ENCODE peak calls at places on chromosomes 7 and 10, in six cellular contexts. W, V, Q, D, C and N are unnamed samples. For H3K27me3, the result is how much of the 10 kb centered on the place peaks cover.

GRCh38 chr10:129021597-129022304 is 445.3 kb upstream of the MGMT start:
- DNase-seq in W (no peak), V (no peak), Q (no peak), D (no peak), C (no peak), N (no peak)

GRCh38 chr10:31698169-31698890 is 230.3 kb downstream of the ARHGAP12 start:
- DNase-seq in W (peak), V (no peak), Q (no peak), D (peak), C (peak), N (peak)

GRCh38 chr10:68871105-68871711 is 29.9 kb upstream of the DDX50 start:
- DNase-seq in W (no peak), V (no peak), Q (no peak), D (no peak), C (no peak), N (peak)

GRCh38 chr10:30542001-30542861 is 87.3 kb downstream of the LYZL2 start:
- DNase-seq in W (peak), V (no peak), Q (no peak), D (no peak), C (no peak), N (peak)

GRCh38 chr10:97067716-97068391 is 117.9 kb downstream of the SLIT1 start:
- DNase-seq in W (no peak), V (no peak), Q (no peak), D (no peak), C (no peak), N (no peak)

GRCh38 chr7:33874943-33875342 is 30.4 kb upstream of the BMPER start:
- DNase-seq in W (no peak), V (no peak), Q (no peak), D (peak), C (no peak), N (peak)

GRCh38 chr7:75572396-75572795 is 80.3 kb downstream of the SPDYE5 start:
- DNase-seq in W (no peak), V (no peak), Q (no peak), D (no peak), C (no peak), N (no peak)

GRCh38 chr10:118968071-118968470 is 61.4 kb upstream of the NANOS1 start:
- DNase-seq in W (no peak), V (no peak), Q (no peak), D (peak), C (no peak), N (no peak)

GRCh38 chr10:112374724-112375541 is 1.0 kb downstream of the ACSL5 start:
- DNase-seq in W (no peak), V (peak), Q (no peak), D (no peak), C (no peak), N (no peak)

GRCh38 chr10:17412323-17412722 is 42.1 kb downstream of the ST8SIA6 start:
- DNase-seq in W (no peak), V (no peak), Q (no peak), D (peak), C (no peak), N (no peak)

GRCh38 chr10:102677736-102678354 is 33.6 kb downstream of the TRIM8 start:
- DNase-seq in W (no peak), V (no peak), Q (no peak), D (no peak), C (peak), N (no peak)

GRCh38 chr7:14900051-14900450 is 2.5 kb downstream of the DGKB start:
- DNase-seq in W (no peak), V (no peak), Q (no peak), D (no peak), C (no peak), N (no peak)

GRCh38 chr10:59513558-59513957 is 151.2 kb upstream of the FAM13C start:
- DNase-seq in W (no peak), V (no peak), Q (no peak), D (no peak), C (no peak), N (no peak)

GRCh38 chr10:69230128-69230527 is 10.0 kb downstream of the HKDC1 start:
- DNase-seq in W (no peak), V (no peak), Q (no peak), D (no peak), C (no peak), N (no peak)

GRCh38 chr7:33841658-33842057 is 63.7 kb upstream of the BMPER start:
- DNase-seq in W (no peak), V (no peak), Q (no peak), D (peak), C (peak), N (peak)

GRCh38 chr7:36966039-36966438 is 241.7 kb upstream of the AOAH start:
- DNase-seq in W (no peak), V (no peak), Q (no peak), D (no peak), C (no peak), N (no peak)

GRCh38 chr10:123165445-123166072 is 11.4 kb downstream of the BUB3 start:
- DNase-seq in W (no peak), V (no peak), Q (no peak), D (no peak), C (no peak), N (no peak)

GRCh38 chr7:156194813-156195212 is 382.6 kb upstream of the SHH start:
- DNase-seq in W (peak), V (no peak), Q (no peak), D (no peak), C (no peak), N (no peak)

GRCh38 chr7:146185844-146186243 is 69.2 kb downstream of the CNTNAP2 start:
- DNase-seq in W (no peak), V (no peak), Q (no peak), D (no peak), C (no peak), N (no peak)
- H3K27me3 ChIP-seq in W (under half), V (under half), Q (under half), D (under half), C (under half), N (under half)

GRCh38 chr10:106588019-106588418 is 576.5 kb downstream of the SORCS1 start:
- DNase-seq in W (no peak), V (no peak), Q (no peak), D (no peak), C (no peak), N (no peak)

GRCh38 chr10:106577756-106578155 is 586.8 kb downstream of the SORCS1 start:
- DNase-seq in W (no peak), V (no peak), Q (no peak), D (no peak), C (no peak), N (no peak)

GRCh38 chr10:106576534-106576933 is 588.0 kb downstream of the SORCS1 start:
- DNase-seq in W (no peak), V (no peak), Q (no peak), D (no peak), C (no peak), N (no peak)

GRCh38 chr10:106577266-106577665 is 587.2 kb downstream of the SORCS1 start:
- DNase-seq in W (no peak), V (no peak), Q (no peak), D (no peak), C (no peak), N (no peak)

GRCh38 chr10:106582291-106582690 is 582.2 kb downstream of the SORCS1 start:
- DNase-seq in W (no peak), V (no peak), Q (no peak), D (no peak), C (no peak), N (no peak)
- TF ChIP-seq CTCF in W (no peak), V (no peak), Q (no peak), D (no peak), C (no peak), N (no peak)

GRCh38 chr10:75233444-75234016 is 2.2 kb downstream of the COMTD1 start:
- DNase-seq in W (peak), V (no peak), Q (no peak), D (no peak), C (peak), N (no peak)

GRCh38 chr10:75236178-75236825 is 545 bp upstream of the COMTD1 start:
- DNase-seq in W (no peak), V (no peak), Q (no peak), D (no peak), C (peak), N (no peak)

GRCh38 chr10:75234683-75235374 is 928 bp downstream of the COMTD1 start:
- DNase-seq in W (no peak), V (no peak), Q (no peak), D (peak), C (peak), N (peak)

GRCh38 chr10:75234017-75234682 is 1.6 kb downstream of the COMTD1 start:
- DNase-seq in W (peak), V (peak), Q (no peak), D (peak), C (peak), N (peak)

GRCh38 chr10:75235375-75236177 is at the start of gene COMTD1:
- DNase-seq in W (peak), V (peak), Q (no peak), D (peak), C (peak), N (peak)
- TF ChIP-seq POLR2A in W (no peak), V (no peak), Q (no peak), D (no peak), C (no peak), N (no peak)

GRCh38 chr7:24978837-24979469 is 1.0 kb downstream of the OSBPL3 start:
- DNase-seq in W (peak), V (no peak), Q (no peak), D (no peak), C (peak), N (no peak)

GRCh38 chr7:24980695-24981543 is 941 bp upstream of the OSBPL3 start:
- DNase-seq in W (no peak), V (no peak), Q (no peak), D (peak), C (peak), N (peak)

GRCh38 chr7:24979470-24979862 is 512 bp downstream of the OSBPL3 start:
- DNase-seq in W (peak), V (no peak), Q (no peak), D (peak), C (peak), N (peak)

GRCh38 chr7:24981544-24981951 is 1.6 kb upstream of the OSBPL3 start:
- DNase-seq in W (peak), V (no peak), Q (no peak), D (peak), C (peak), N (peak)

GRCh38 chr7:24979863-24980694 is at the start of gene OSBPL3:
- DNase-seq in W (peak), V (peak), Q (peak), D (peak), C (peak), N (peak)
- H3K27me3 ChIP-seq in W (under half), V (under half), Q (under half), D (under half), C (under half), N (under half)

GRCh38 chr7:154584352-154585252 is 418.3 kb downstream of the PAXIP1 start:
- DNase-seq in W (no peak), V (no peak), Q (no peak), D (no peak), C (no peak), N (no peak)
- TF ChIP-seq CTCF in W (peak), V (no peak), Q (no peak), D (peak), C (peak), N (peak)

GRCh38 chr10:86755740-86756510 is 494 bp upstream of the BMPR1A start:
- DNase-seq in W (peak), V (peak), Q (no peak), D (peak), C (peak), N (peak)
- TF ChIP-seq POLR2A in W (peak), V (peak), Q (no peak), D (peak), C (peak), N (no peak)

DNA sequence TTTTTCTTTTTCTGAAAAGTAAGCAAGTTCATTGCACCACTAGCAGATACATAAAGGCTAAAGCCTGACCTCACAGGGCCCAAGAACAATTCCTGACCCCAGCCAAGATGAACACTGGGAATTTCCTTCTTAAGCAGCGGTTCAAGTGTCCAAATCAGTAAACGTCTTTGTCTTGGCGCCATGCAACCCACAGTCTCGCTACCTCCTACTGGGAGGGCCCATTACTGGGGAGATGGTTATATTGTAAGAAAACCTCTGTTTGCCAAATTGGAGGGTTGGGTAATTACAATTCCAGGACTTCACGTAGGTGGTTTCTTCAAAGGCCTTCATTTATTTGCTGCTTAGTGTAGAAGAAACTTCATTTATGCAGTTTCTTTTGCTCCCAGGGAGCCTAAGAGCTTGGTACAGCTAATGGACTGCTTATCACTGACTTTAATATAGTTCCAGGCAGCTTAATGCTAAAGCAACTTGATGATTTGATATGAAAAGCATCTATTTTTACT is 58.3 kb upstream of the ADRB1 start:
- DNase-seq in W (no peak), V (no peak), Q (no peak), D (no peak), C (no peak), N (no peak)
- H3K27me3 ChIP-seq in W (under half), V (under half), Q (under half), D (under half), C (under half), N (under half)

GRCh38 chr10:11451640-11452260 is 159.7 kb downstream of the USP6NL start:
- DNase-seq in W (peak), V (no peak), Q (no peak), D (no peak), C (no peak), N (no peak)

GRCh38 chr10:11454160-11454559 is 157.3 kb downstream of the USP6NL start:
- DNase-seq in W (peak), V (no peak), Q (no peak), D (no peak), C (no peak), N (no peak)

GRCh38 chr10:11450427-11450826 is 161.0 kb downstream of the USP6NL start:
- DNase-seq in W (no peak), V (no peak), Q (no peak), D (no peak), C (no peak), N (no peak)

GRCh38 chr10:11457336-11457735 is 154.1 kb downstream of the USP6NL start:
- DNase-seq in W (no peak), V (no peak), Q (no peak), D (no peak), C (no peak), N (no peak)

GRCh38 chr10:11454958-11455566 is 156.4 kb downstream of the USP6NL start:
- DNase-seq in W (peak), V (no peak), Q (no peak), D (no peak), C (no peak), N (no peak)
- TF ChIP-seq CTCF in W (no peak), V (peak), Q (no peak), D (no peak), C (no peak), N (no peak)

DNA sequence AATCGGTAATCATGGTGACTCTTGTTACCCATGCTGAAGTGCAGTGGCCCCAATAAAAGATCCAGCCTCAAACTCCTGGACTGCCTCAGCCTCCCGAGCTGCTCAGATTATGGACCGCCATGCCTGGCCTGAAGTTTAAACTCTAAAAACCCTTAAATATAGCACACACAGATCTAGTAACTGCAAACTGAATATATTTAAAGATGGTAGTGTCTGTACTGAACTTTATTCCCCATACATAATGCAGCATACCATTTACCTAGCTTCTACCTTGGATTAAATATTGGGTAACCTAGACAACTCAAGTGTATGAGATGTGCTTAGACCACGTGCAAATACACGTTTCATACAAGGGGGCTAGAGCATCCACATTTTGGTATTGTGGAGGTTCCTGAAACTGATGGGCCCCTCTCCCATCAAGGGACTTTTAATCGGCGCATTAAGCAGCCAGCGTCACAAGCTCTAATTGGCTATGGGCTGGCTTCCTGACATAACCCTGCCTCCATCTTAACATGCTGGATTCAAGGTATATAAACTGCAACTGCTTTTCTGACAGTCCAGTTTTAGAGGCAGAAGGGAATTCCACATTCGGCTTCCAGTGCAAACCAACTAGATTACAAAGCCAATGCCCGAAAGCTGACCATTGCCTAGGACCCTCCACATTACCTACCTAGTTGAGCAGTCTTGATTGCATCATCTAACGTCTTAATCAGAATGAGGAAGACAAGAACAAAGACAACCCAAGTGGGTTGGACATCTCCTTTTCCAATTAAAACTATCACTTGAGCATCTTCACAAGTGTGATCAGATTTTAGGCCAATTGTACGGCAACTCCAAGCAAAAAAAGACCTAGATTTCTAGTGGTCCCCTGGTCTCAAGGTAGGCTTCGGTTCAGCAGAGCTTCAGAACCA is 12.9 kb downstream of the HNRNPA2B1 start:
- DNase-seq in W (no peak), V (no peak), Q (no peak), D (no peak), C (no peak), N (no peak)
- TF ChIP-seq POLR2A in W (peak), V (no peak), Q (no peak), D (no peak), C (no peak), N (no peak)

GRCh38 chr7:49767719-49768118 is 5.7 kb upstream of the VWC2 start:
- DNase-seq in W (no peak), V (no peak), Q (no peak), D (no peak), C (no peak), N (no peak)

GRCh38 chr7:49766966-49767365 is 6.5 kb upstream of the VWC2 start:
- DNase-seq in W (no peak), V (no peak), Q (no peak), D (no peak), C (no peak), N (no peak)

GRCh38 chr7:49768835-49769234 is 4.6 kb upstream of the VWC2 start:
- DNase-seq in W (no peak), V (no peak), Q (peak), D (no peak), C (no peak), N (no peak)

GRCh38 chr7:49768254-49768653 is 5.2 kb upstream of the VWC2 start:
- DNase-seq in W (no peak), V (no peak), Q (no peak), D (no peak), C (no peak), N (no peak)

GRCh38 chr7:49763791-49764190 is 9.6 kb upstream of the VWC2 start:
- DNase-seq in W (no peak), V (no peak), Q (no peak), D (no peak), C (no peak), N (no peak)
- H3K27me3 ChIP-seq in W (under half), V (under half), Q (under half), D (under half), C (under half), N (under half)